ENCODE peak calls at places on chromosomes 6 and 20, in five cellular contexts. One of them, this sample, is unnamed.

GRCh38 chr6:24357336-24358218 is at the start of gene DCDC2:
- DNase-seq in GM20000: peak; percentile 21
- DNase-seq in cardiac muscle cell: peak; percentile 11
- DNase-seq in ovary: peak; percentile 30
- DNase-seq in AG10803: no peak
- DNase-seq in this sample: peak; percentile 56

GRCh38 chr6:54970337-54970736 is 123.8 kb downstream of the FAM83B start:
- DNase-seq in GM20000: no peak
- DNase-seq in cardiac muscle cell: no peak
- DNase-seq in ovary: no peak
- DNase-seq in AG10803: no peak
- DNase-seq in this sample: no peak

GRCh38 chr6:33993653-33994052 is 152.2 kb downstream of the GRM4 start:
- DNase-seq in GM20000: no peak
- DNase-seq in cardiac muscle cell: no peak
- DNase-seq in ovary: no peak
- DNase-seq in AG10803: no peak
- DNase-seq in this sample: no peak

GRCh38 chr6:163338671-163339405 is 75.7 kb upstream of the QKI start:
- DNase-seq in GM20000: no peak
- DNase-seq in cardiac muscle cell: peak; percentile 60
- DNase-seq in ovary: no peak
- DNase-seq in AG10803: peak; percentile 65
- DNase-seq in this sample: no peak

GRCh38 chr6:93040375-93040774 is 379.0 kb downstream of the EPHA7 start:
- DNase-seq in GM20000: no peak
- DNase-seq in cardiac muscle cell: peak; percentile 52
- DNase-seq in ovary: no peak
- DNase-seq in AG10803: no peak
- DNase-seq in this sample: no peak

GRCh38 chr6:131387706-131388455 is 185.1 kb upstream of the ARG1 start:
- DNase-seq in GM20000: no peak
- DNase-seq in cardiac muscle cell: no peak
- DNase-seq in ovary: no peak
- DNase-seq in AG10803: peak; percentile 50
- DNase-seq in this sample: no peak

GRCh38 chr6:142984386-142984785 is 39.4 kb upstream of the HIVEP2 start:
- DNase-seq in GM20000: no peak
- DNase-seq in cardiac muscle cell: no peak
- DNase-seq in ovary: no peak
- DNase-seq in AG10803: peak; percentile 39
- DNase-seq in this sample: no peak

GRCh38 chr6:81718126-81718525 is 34.4 kb downstream of the TENT5A start:
- DNase-seq in GM20000: no peak
- DNase-seq in cardiac muscle cell: peak; percentile 44
- DNase-seq in ovary: no peak
- DNase-seq in AG10803: peak; percentile 46
- DNase-seq in this sample: no peak

GRCh38 chr6:32183030-32183429 is 1.0 kb downstream of the AGER start:
- DNase-seq in GM20000: no peak
- DNase-seq in cardiac muscle cell: no peak
- DNase-seq in ovary: no peak
- DNase-seq in AG10803: no peak
- DNase-seq in this sample: no peak

GRCh38 chr6:33375143-33375649 is 16.4 kb upstream of the KIFC1 start:
- DNase-seq in GM20000: no peak
- DNase-seq in cardiac muscle cell: peak; percentile 98
- DNase-seq in ovary: peak; percentile 86
- DNase-seq in AG10803: peak; percentile 92
- DNase-seq in this sample: no peak

GRCh38 chr6:90397929-90398674 is 101.5 kb upstream of the BACH2 start:
- DNase-seq in GM20000: no peak
- DNase-seq in cardiac muscle cell: no peak
- DNase-seq in ovary: no peak
- DNase-seq in AG10803: no peak
- DNase-seq in this sample: no peak

GRCh38 chr6:35370124-35370741 is 27.9 kb downstream of the PPARD start:
- DNase-seq in GM20000: peak; percentile 69
- DNase-seq in cardiac muscle cell: peak; percentile 95
- DNase-seq in ovary: no peak
- DNase-seq in AG10803: peak; percentile 98
- DNase-seq in this sample: no peak

GRCh38 chr6:36608788-36609563 is 14.8 kb downstream of the SRSF3 start:
- DNase-seq in GM20000: no peak
- DNase-seq in cardiac muscle cell: peak; percentile 52
- DNase-seq in ovary: peak; percentile 11
- DNase-seq in AG10803: no peak
- DNase-seq in this sample: no peak

GRCh38 chr6:104134876-104135275 is 724.8 kb downstream of the HACE1 start:
- DNase-seq in GM20000: no peak
- DNase-seq in cardiac muscle cell: peak; percentile 19
- DNase-seq in ovary: no peak
- DNase-seq in AG10803: no peak
- DNase-seq in this sample: no peak

GRCh38 chr6:13760948-13761347 is 49.3 kb upstream of the RANBP9 start:
- DNase-seq in GM20000: no peak
- DNase-seq in cardiac muscle cell: peak; percentile 87
- DNase-seq in ovary: no peak
- DNase-seq in AG10803: peak; percentile 94
- DNase-seq in this sample: no peak

GRCh38 chr6:90284236-90284744 is 12.4 kb downstream of the BACH2 start:
- DNase-seq in GM20000: no peak
- DNase-seq in cardiac muscle cell: peak; percentile 90
- DNase-seq in ovary: peak; percentile 26
- DNase-seq in AG10803: peak; percentile 80
- DNase-seq in this sample: no peak

GRCh38 chr6:34015576-34015975 is 130.3 kb downstream of the GRM4 start:
- DNase-seq in GM20000: no peak
- DNase-seq in cardiac muscle cell: peak; percentile 8
- DNase-seq in ovary: no peak
- DNase-seq in AG10803: peak; percentile 13
- DNase-seq in this sample: no peak

GRCh38 chr6:37396571-37397185 is 36.3 kb upstream of the CMTR1 start:
- DNase-seq in GM20000: no peak
- DNase-seq in cardiac muscle cell: peak; percentile 93
- DNase-seq in ovary: no peak
- DNase-seq in AG10803: peak; percentile 91
- DNase-seq in this sample: no peak

GRCh38 chr6:162554531-162554930 is 173.0 kb downstream of the PRKN start:
- DNase-seq in GM20000: no peak
- DNase-seq in cardiac muscle cell: no peak
- DNase-seq in ovary: no peak
- DNase-seq in AG10803: no peak
- DNase-seq in this sample: no peak

GRCh38 chr6:22848121-22848520 is 278.8 kb downstream of the HDGFL1 start:
- DNase-seq in GM20000: no peak
- DNase-seq in cardiac muscle cell: no peak
- DNase-seq in ovary: no peak
- DNase-seq in AG10803: no peak
- DNase-seq in this sample: no peak

GRCh38 chr6:28772480-28773381 is 151.1 kb downstream of the TRIM27 start:
- DNase-seq in GM20000: no peak
- DNase-seq in cardiac muscle cell: no peak
- DNase-seq in ovary: no peak
- DNase-seq in AG10803: no peak
- DNase-seq in this sample: no peak

GRCh38 chr20:5657190-5657872 is 92.9 kb upstream of the SHLD1 start:
- DNase-seq in GM20000: no peak
- DNase-seq in cardiac muscle cell: peak; percentile 99
- DNase-seq in ovary: peak; percentile 19
- DNase-seq in AG10803: peak; percentile 98
- DNase-seq in this sample: no peak

GRCh38 chr6:116611020-116611419 is 5.3 kb upstream of the RSPH4A start:
- DNase-seq in GM20000: no peak
- DNase-seq in cardiac muscle cell: no peak
- DNase-seq in ovary: no peak
- DNase-seq in AG10803: no peak
- DNase-seq in this sample: no peak

GRCh38 chr20:62900692-62901584 is 25.4 kb downstream of the DIDO1 start:
- DNase-seq in GM20000: no peak
- DNase-seq in cardiac muscle cell: no peak
- DNase-seq in ovary: no peak
- DNase-seq in AG10803: no peak
- DNase-seq in this sample: no peak
- TF ChIP-seq CTCF in GM20000: no peak
- TF ChIP-seq CTCF in cardiac muscle cell: no peak
- TF ChIP-seq CTCF in ovary: no peak
- TF ChIP-seq CTCF in AG10803: peak; percentile 19
- TF ChIP-seq CTCF in this sample: no peak

GRCh38 chr6:43668151-43669028 is 19.2 kb downstream of the MRPS18A start:
- DNase-seq in GM20000: peak; percentile 75
- DNase-seq in cardiac muscle cell: peak; percentile 71
- DNase-seq in ovary: peak; percentile 44
- DNase-seq in AG10803: peak; percentile 55
- DNase-seq in this sample: peak; percentile 44
- TF ChIP-seq CTCF in GM20000: peak; percentile 49
- TF ChIP-seq CTCF in cardiac muscle cell: peak; percentile 75
- TF ChIP-seq CTCF in ovary: peak; percentile 8
- TF ChIP-seq CTCF in AG10803: peak; percentile 57
- TF ChIP-seq CTCF in this sample: peak; percentile 59

GRCh38 chr20:40687384-40688128 is 1.5 kb downstream of the MAFB start:
- DNase-seq in GM20000: no peak
- DNase-seq in cardiac muscle cell: peak; percentile 45
- DNase-seq in ovary: peak; percentile 59
- DNase-seq in AG10803: peak; percentile 34
- DNase-seq in this sample: peak; percentile 46
- TF ChIP-seq CTCF in GM20000: no peak
- TF ChIP-seq CTCF in cardiac muscle cell: no peak
- TF ChIP-seq CTCF in ovary: no peak
- TF ChIP-seq CTCF in AG10803: no peak
- TF ChIP-seq CTCF in this sample: no peak

GRCh38 chr6:169520104-169520503 is 181.7 kb downstream of the WDR27 start:
- DNase-seq in GM20000: no peak
- DNase-seq in cardiac muscle cell: peak; percentile 68
- DNase-seq in ovary: no peak
- DNase-seq in AG10803: peak; percentile 72
- DNase-seq in this sample: no peak
- TF ChIP-seq CTCF in GM20000: no peak
- TF ChIP-seq CTCF in cardiac muscle cell: peak; percentile 52
- TF ChIP-seq CTCF in ovary: no peak
- TF ChIP-seq CTCF in AG10803: peak; percentile 78
- TF ChIP-seq CTCF in this sample: peak; percentile 18

GRCh38 chr20:32445539-32446273 is 87.6 kb downstream of the ASXL1 start:
- DNase-seq in GM20000: no peak
- DNase-seq in cardiac muscle cell: no peak
- DNase-seq in ovary: no peak
- DNase-seq in AG10803: no peak
- DNase-seq in this sample: no peak

GRCh38 chr20:32441638-32442037 is 83.5 kb downstream of the ASXL1 start:
- DNase-seq in GM20000: no peak
- DNase-seq in cardiac muscle cell: no peak
- DNase-seq in ovary: no peak
- DNase-seq in AG10803: no peak
- DNase-seq in this sample: no peak

GRCh38 chr20:32444474-32445220 is 86.5 kb downstream of the ASXL1 start:
- DNase-seq in GM20000: no peak
- DNase-seq in cardiac muscle cell: no peak
- DNase-seq in ovary: no peak
- DNase-seq in AG10803: no peak
- DNase-seq in this sample: no peak

GRCh38 chr20:32442630-32443029 is 84.5 kb downstream of the ASXL1 start:
- DNase-seq in GM20000: no peak
- DNase-seq in cardiac muscle cell: no peak
- DNase-seq in ovary: no peak
- DNase-seq in AG10803: no peak
- DNase-seq in this sample: no peak

DNA sequence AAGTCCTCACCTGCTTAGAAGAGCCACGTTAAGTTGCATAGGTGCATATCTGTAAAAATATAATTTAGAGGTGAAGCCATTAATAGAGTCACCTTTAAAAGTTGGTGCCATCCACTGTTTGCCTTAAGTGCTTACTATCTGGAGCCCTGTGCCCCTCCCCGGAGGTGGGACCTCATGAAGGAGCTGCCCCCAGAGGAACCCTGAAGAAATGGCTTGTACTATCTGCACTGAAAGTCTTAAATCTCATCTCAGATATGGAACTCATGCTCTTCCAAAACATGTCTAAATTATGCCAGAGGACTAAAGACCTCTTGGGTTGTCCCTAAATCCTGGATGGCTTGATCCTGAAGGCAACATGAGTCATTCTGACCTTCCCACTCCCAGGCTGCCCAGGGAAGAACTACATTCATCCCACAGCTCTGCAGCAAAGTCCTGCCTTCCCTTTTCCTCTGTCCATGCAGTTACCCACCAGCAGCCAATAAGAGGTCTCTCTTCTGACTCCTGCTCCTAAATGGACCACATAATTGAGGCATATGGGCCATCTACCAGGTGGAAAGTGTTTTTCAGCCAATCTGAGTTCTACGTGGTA is 85.3 kb downstream of the ASXL1 start:
- DNase-seq in GM20000: no peak
- DNase-seq in cardiac muscle cell: no peak
- DNase-seq in ovary: no peak
- DNase-seq in AG10803: no peak
- DNase-seq in this sample: no peak
- TF ChIP-seq CTCF in GM20000: no peak
- TF ChIP-seq CTCF in cardiac muscle cell: no peak
- TF ChIP-seq CTCF in ovary: no peak
- TF ChIP-seq CTCF in AG10803: no peak
- TF ChIP-seq CTCF in this sample: no peak

DNA sequence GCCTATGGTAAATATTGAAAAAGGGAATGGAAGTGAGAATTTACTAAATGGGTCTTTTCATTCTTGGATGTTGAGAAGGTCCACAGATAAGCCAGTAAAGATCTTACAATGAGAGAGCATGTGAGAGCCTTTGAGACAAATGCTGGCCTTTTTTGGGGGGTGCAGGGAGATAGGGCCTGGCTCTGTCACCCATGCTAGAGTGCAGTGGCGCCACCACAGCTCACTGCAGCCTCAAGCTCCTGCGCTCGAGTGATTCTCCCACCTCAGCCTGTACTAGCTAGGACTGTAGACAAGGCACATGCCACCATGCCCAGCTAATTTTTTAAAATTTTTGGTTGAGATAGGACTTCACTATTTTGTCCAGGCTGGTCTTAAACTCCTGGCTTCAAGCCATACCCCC is 63.2 kb upstream of the TMEM181 start:
- DNase-seq in GM20000: no peak
- DNase-seq in cardiac muscle cell: no peak
- DNase-seq in ovary: no peak
- DNase-seq in AG10803: no peak
- DNase-seq in this sample: no peak
- TF ChIP-seq CTCF in GM20000: no peak
- TF ChIP-seq CTCF in cardiac muscle cell: no peak
- TF ChIP-seq CTCF in ovary: no peak
- TF ChIP-seq CTCF in AG10803: no peak
- TF ChIP-seq CTCF in this sample: no peak

DNA sequence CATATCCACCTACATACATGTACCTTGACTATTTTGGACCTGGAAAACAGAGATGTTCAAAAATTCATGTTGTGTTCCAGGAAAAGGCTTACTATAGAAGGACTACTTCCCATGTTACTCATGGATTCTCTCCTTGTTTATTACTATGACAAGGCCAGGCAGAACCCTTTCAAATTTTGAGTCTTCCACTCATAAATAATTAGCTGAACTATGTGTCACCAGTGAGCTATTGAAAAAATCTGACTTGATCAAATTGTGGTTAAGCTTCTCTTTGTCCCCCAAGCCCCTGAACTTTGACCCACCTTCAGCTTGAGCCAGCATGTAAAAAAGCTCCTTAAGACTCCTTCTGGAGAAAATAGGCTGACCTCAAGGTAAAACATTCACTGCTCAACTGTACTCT is 1142.8 kb upstream of the EYS start:
- DNase-seq in GM20000: no peak
- DNase-seq in cardiac muscle cell: no peak
- DNase-seq in ovary: no peak
- DNase-seq in AG10803: no peak
- DNase-seq in this sample: no peak
- TF ChIP-seq CTCF in GM20000: no peak
- TF ChIP-seq CTCF in cardiac muscle cell: no peak
- TF ChIP-seq CTCF in ovary: no peak
- TF ChIP-seq CTCF in AG10803: no peak
- TF ChIP-seq CTCF in this sample: no peak

This sample was measured in progenitor cell of endocrine pancreas.